ENCODE peak calls at places on chromosomes 6 and 20, in seven cellular contexts. One of them, this sample, is unnamed.

GRCh38 chr6:140011537-140011936 is 637.1 kb upstream of the CITED2 start:
- DNase-seq in astrocyte of the spinal cord: no peak
- DNase-seq in T47D: no peak
- DNase-seq in NCI-H446 treated with DMSO at 0.1 percent for 48 hours: no peak
- DNase-seq in GM12865: no peak
- DNase-seq in activated CD4-positive, alpha-beta T cell treated with anti-CD3 and anti-CD28 coated beads for 36 hours: no peak
- DNase-seq in spleen: no peak
- DNase-seq in this sample: no peak

GRCh38 chr20:6595704-6596103 is 171.8 kb upstream of the BMP2 start:
- DNase-seq in spleen: no peak
- DNase-seq in activated CD4-positive, alpha-beta T cell treated with anti-CD3 and anti-CD28 coated beads for 36 hours: no peak
- DNase-seq in GM12865: no peak
- DNase-seq in astrocyte of the spinal cord: peak
- DNase-seq in NCI-H446 treated with DMSO at 0.1 percent for 48 hours: no peak
- DNase-seq in T47D: no peak
- DNase-seq in this sample: no peak

GRCh38 chr20:51346686-51347485 is 195.6 kb downstream of the NFATC2 start:
- DNase-seq in spleen: no peak
- DNase-seq in NCI-H446 treated with DMSO at 0.1 percent for 48 hours: no peak
- DNase-seq in GM12865: no peak
- DNase-seq in astrocyte of the spinal cord: peak
- DNase-seq in T47D: no peak
- DNase-seq in activated CD4-positive, alpha-beta T cell treated with anti-CD3 and anti-CD28 coated beads for 36 hours: no peak
- DNase-seq in this sample: no peak

GRCh38 chr6:34202329-34203201 is 34.1 kb upstream of the HMGA1 start:
- DNase-seq in T47D: no peak
- DNase-seq in GM12865: peak
- DNase-seq in astrocyte of the spinal cord: no peak
- DNase-seq in spleen: no peak
- DNase-seq in activated CD4-positive, alpha-beta T cell treated with anti-CD3 and anti-CD28 coated beads for 36 hours: no peak
- DNase-seq in NCI-H446 treated with DMSO at 0.1 percent for 48 hours: no peak
- DNase-seq in this sample: no peak

GRCh38 chr20:58810116-58810878 is 40.4 kb downstream of the GNAS-AS1 start:
- DNase-seq in activated CD4-positive, alpha-beta T cell treated with anti-CD3 and anti-CD28 coated beads for 36 hours: peak
- DNase-seq in T47D: no peak
- DNase-seq in NCI-H446 treated with DMSO at 0.1 percent for 48 hours: no peak
- DNase-seq in GM12865: no peak
- DNase-seq in spleen: no peak
- DNase-seq in astrocyte of the spinal cord: peak
- DNase-seq in this sample: no peak

GRCh38 chr6:71373943-71374342 is 85.3 kb downstream of the OGFRL1 start:
- DNase-seq in spleen: no peak
- DNase-seq in NCI-H446 treated with DMSO at 0.1 percent for 48 hours: no peak
- DNase-seq in activated CD4-positive, alpha-beta T cell treated with anti-CD3 and anti-CD28 coated beads for 36 hours: no peak
- DNase-seq in astrocyte of the spinal cord: no peak
- DNase-seq in GM12865: no peak
- DNase-seq in T47D: no peak
- DNase-seq in this sample: no peak

GRCh38 chr20:51184289-51184688 is 161.4 kb upstream of the KCNG1 start:
- DNase-seq in T47D: no peak
- DNase-seq in NCI-H446 treated with DMSO at 0.1 percent for 48 hours: no peak
- DNase-seq in GM12865: no peak
- DNase-seq in spleen: no peak
- DNase-seq in activated CD4-positive, alpha-beta T cell treated with anti-CD3 and anti-CD28 coated beads for 36 hours: no peak
- DNase-seq in astrocyte of the spinal cord: peak
- DNase-seq in this sample: no peak

GRCh38 chr20:42118409-42119125 is 500.4 kb upstream of the CHD6 start:
- DNase-seq in spleen: peak
- DNase-seq in astrocyte of the spinal cord: no peak
- DNase-seq in T47D: no peak
- DNase-seq in GM12865: no peak
- DNase-seq in NCI-H446 treated with DMSO at 0.1 percent for 48 hours: no peak
- DNase-seq in activated CD4-positive, alpha-beta T cell treated with anti-CD3 and anti-CD28 coated beads for 36 hours: no peak
- DNase-seq in this sample: no peak

GRCh38 chr20:43736588-43737091 is 9.8 kb upstream of the GTSF1L start:
- DNase-seq in spleen: no peak
- DNase-seq in activated CD4-positive, alpha-beta T cell treated with anti-CD3 and anti-CD28 coated beads for 36 hours: peak
- DNase-seq in GM12865: peak
- DNase-seq in astrocyte of the spinal cord: no peak
- DNase-seq in NCI-H446 treated with DMSO at 0.1 percent for 48 hours: no peak
- DNase-seq in T47D: peak
- DNase-seq in this sample: no peak

GRCh38 chr6:52010145-52010544 is 77.3 kb downstream of the PKHD1 start:
- DNase-seq in NCI-H446 treated with DMSO at 0.1 percent for 48 hours: no peak
- DNase-seq in GM12865: no peak
- DNase-seq in astrocyte of the spinal cord: no peak
- DNase-seq in activated CD4-positive, alpha-beta T cell treated with anti-CD3 and anti-CD28 coated beads for 36 hours: no peak
- DNase-seq in spleen: no peak
- DNase-seq in T47D: no peak
- DNase-seq in this sample: no peak

GRCh38 chr6:87755697-87756671 is 54.0 kb upstream of the AKIRIN2 start:
- DNase-seq in T47D: no peak
- DNase-seq in NCI-H446 treated with DMSO at 0.1 percent for 48 hours: no peak
- DNase-seq in activated CD4-positive, alpha-beta T cell treated with anti-CD3 and anti-CD28 coated beads for 36 hours: no peak
- DNase-seq in astrocyte of the spinal cord: peak
- DNase-seq in GM12865: peak
- DNase-seq in spleen: no peak
- DNase-seq in this sample: no peak

GRCh38 chr20:3400260-3401155 is 7.0 kb downstream of the DNAAF9 start:
- DNase-seq in NCI-H446 treated with DMSO at 0.1 percent for 48 hours: no peak
- DNase-seq in T47D: peak
- DNase-seq in activated CD4-positive, alpha-beta T cell treated with anti-CD3 and anti-CD28 coated beads for 36 hours: no peak
- DNase-seq in astrocyte of the spinal cord: no peak
- DNase-seq in GM12865: no peak
- DNase-seq in spleen: no peak
- DNase-seq in this sample: no peak

GRCh38 chr20:4112490-4113420 is 97.4 kb upstream of the RNF24 start:
- DNase-seq in T47D: peak
- DNase-seq in spleen: no peak
- DNase-seq in astrocyte of the spinal cord: peak
- DNase-seq in activated CD4-positive, alpha-beta T cell treated with anti-CD3 and anti-CD28 coated beads for 36 hours: peak
- DNase-seq in GM12865: peak
- DNase-seq in NCI-H446 treated with DMSO at 0.1 percent for 48 hours: no peak
- DNase-seq in this sample: no peak

This sample was measured in right atrium auricular region.